ENCODE peak calls at places on chromosomes 3 and 15, in six cellular contexts. N, U, L, F, B and O are unnamed samples.

GRCh38 chr15:100570282-100570681 is 31.7 kb downstream of the LINS1 start:
- DNase-seq in L (no peak), U (no peak), B (no peak), N (peak), F (peak), O (no peak)

GRCh38 chr3:141561426-141562034 is 74.7 kb downstream of the RASA2 start:
- DNase-seq in B (peak), F (peak), N (peak), L (no peak), U (no peak), O (no peak)

GRCh38 chr3:141109761-141110160 is 58.6 kb downstream of the SPSB4 start:
- DNase-seq in B (no peak), L (no peak), F (no peak), U (peak), N (no peak), O (no peak)

GRCh38 chr3:194855025-194855391 is 169.3 kb downstream of the FAM43A start:
- DNase-seq in B (no peak), F (no peak), N (no peak), U (no peak), L (peak), O (no peak)

GRCh38 chr15:70636540-70637165 is 126.7 kb downstream of the UACA start:
- DNase-seq in N (peak), U (no peak), L (peak), B (no peak), F (no peak), O (no peak)

GRCh38 chr3:197372076-197372661 is 73.8 kb upstream of the DLG1 start:
- DNase-seq in B (no peak), N (peak), U (no peak), L (no peak), F (peak), O (no peak)

GRCh38 chr3:46874430-46874829 is 3.1 kb upstream of the PTH1R start:
- DNase-seq in F (no peak), N (no peak), B (no peak), L (no peak), U (no peak), O (no peak)

GRCh38 chr3:80676869-80677268 is 909.1 kb upstream of the ROBO1 start:
- DNase-seq in L (no peak), N (no peak), F (no peak), B (no peak), U (no peak), O (no peak)

GRCh38 chr3:177694316-177694715 is 497.0 kb upstream of the TBL1XR1 start:
- DNase-seq in N (peak), F (peak), U (no peak), L (no peak), B (peak), O (no peak)

GRCh38 chr3:154602241-154602640 is 172.3 kb upstream of the GPR149 start:
- DNase-seq in L (peak), B (no peak), U (no peak), N (no peak), F (no peak), O (no peak)

GRCh38 chr3:97823503-97824004 is 1.7 kb downstream of the CRYBG3 start:
- DNase-seq in N (peak), F (no peak), L (no peak), U (peak), B (peak), O (no peak)

GRCh38 chr3:88031543-88032148 is 27.2 kb downstream of the CGGBP1 start:
- DNase-seq in B (peak), N (peak), F (peak), U (no peak), L (no peak), O (no peak)

GRCh38 chr3:117059054-117059989 is 349.7 kb downstream of the TUSC7 start:
- DNase-seq in U (no peak), N (peak), F (peak), B (peak), L (peak), O (no peak)

GRCh38 chr3:79032686-79033318 is 735.0 kb downstream of the ROBO1 start:
- DNase-seq in L (no peak), N (peak), B (peak), F (peak), U (no peak), O (no peak)

GRCh38 chr3:46892285-46893145 is 15.0 kb downstream of the PTH1R start:
- DNase-seq in F (peak), N (peak), B (peak), L (peak), U (peak), O (no peak)

GRCh38 chr3:5423076-5423475 is 235.6 kb downstream of the EDEM1 start:
- DNase-seq in L (no peak), U (peak), N (no peak), B (peak), F (no peak), O (no peak)

GRCh38 chr15:39869251-39869650 is 50.8 kb downstream of the GPR176 start:
- DNase-seq in B (peak), U (no peak), F (no peak), L (no peak), N (no peak), O (no peak)

GRCh38 chr15:65653341-65653740 is 31.6 kb downstream of the SLC24A1 start:
- DNase-seq in U (no peak), L (no peak), B (no peak), F (peak), N (peak), O (no peak)

GRCh38 chr3:4930501-4930900 is 48.7 kb upstream of the BHLHE40 start:
- DNase-seq in L (no peak), U (no peak), N (no peak), F (no peak), B (no peak), O (no peak)

GRCh38 chr3:107315136-107315535 is 62.1 kb upstream of the CCDC54 start:
- DNase-seq in N (peak), U (no peak), B (no peak), L (no peak), F (peak), O (no peak)

GRCh38 chr15:39580630-39581500 is at the start of gene THBS1:
- DNase-seq in F (peak), U (peak), L (peak), N (peak), B (peak), O (no peak)

GRCh38 chr3:77648214-77648613 is 608.3 kb downstream of the ROBO2 start:
- DNase-seq in B (no peak), U (no peak), N (no peak), L (no peak), F (no peak), O (no peak)

GRCh38 chr3:48798998-48799397 is 48.7 kb downstream of the PRKAR2A start:
- DNase-seq in U (no peak), B (no peak), N (no peak), F (no peak), L (no peak), O (no peak)

GRCh38 chr3:46238386-46238785 is 3.9 kb upstream of the CCR3 start:
- DNase-seq in L (no peak), B (no peak), F (no peak), U (no peak), N (no peak), O (no peak)

GRCh38 chr3:175093738-175094137 is 234.6 kb downstream of the NAALADL2 start:
- DNase-seq in F (no peak), B (no peak), L (no peak), U (no peak), N (no peak), O (no peak)

GRCh38 chr15:59294574-59294960 is 78.1 kb downstream of the MYO1E start:
- DNase-seq in L (no peak), B (no peak), F (no peak), N (peak), U (no peak), O (no peak)

GRCh38 chr3:124107074-124107473 is 115.2 kb upstream of the ROPN1 start:
- DNase-seq in F (no peak), L (no peak), B (no peak), N (peak), U (no peak), O (no peak)

GRCh38 chr3:24355806-24356205 is 138.8 kb downstream of the THRB start:
- DNase-seq in U (no peak), F (no peak), L (no peak), N (peak), B (no peak), O (no peak)

GRCh38 chr15:56076651-56077050 is 83.2 kb upstream of the NEDD4 start:
- DNase-seq in F (no peak), B (no peak), L (no peak), N (no peak), U (no peak), O (no peak)

DNA sequence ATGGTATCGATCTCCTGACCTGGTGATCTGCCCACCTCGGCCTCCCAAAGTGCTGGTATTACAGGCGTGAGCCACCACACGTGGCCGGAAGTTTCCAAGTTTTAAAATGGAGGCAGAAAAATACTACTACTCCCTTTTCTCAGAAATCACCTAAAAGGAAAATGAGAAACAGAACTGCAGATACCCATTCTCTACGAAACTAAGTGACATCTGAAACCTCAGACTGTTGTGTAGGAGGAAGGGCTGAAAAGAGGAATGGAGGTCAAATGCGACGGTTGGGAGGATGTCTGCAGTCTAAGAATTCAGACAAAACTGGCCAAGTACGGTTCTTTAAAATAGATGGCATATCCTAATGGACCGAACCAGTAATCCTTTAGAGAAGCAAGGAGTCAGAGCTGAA is 24.1 kb downstream of the WDR48 start:
- DNase-seq in U (no peak), L (no peak), B (no peak), N (no peak), F (no peak), O (no peak)
- H3K4me3 ChIP-seq in U (no peak), L (no peak), B (no peak), N (no peak), F (no peak), O (no peak)

GRCh38 chr3:182793663-182794454 is 555 bp downstream of the ATP11B start:
- DNase-seq in B (peak), U (peak), L (no peak), N (peak), F (peak), O (peak)

GRCh38 chr3:182795383-182795782 is 2.1 kb downstream of the ATP11B start:
- DNase-seq in U (no peak), L (no peak), F (no peak), N (peak), B (peak), O (peak)

GRCh38 chr3:182794806-182795369 is 1.6 kb downstream of the ATP11B start:
- DNase-seq in U (no peak), N (peak), B (no peak), L (no peak), F (peak), O (no peak)

GRCh38 chr3:182794455-182794773 is 1.1 kb downstream of the ATP11B start:
- DNase-seq in B (no peak), L (no peak), U (no peak), N (no peak), F (no peak), O (no peak)

GRCh38 chr3:182796310-182796709 is 3.0 kb downstream of the ATP11B start:
- DNase-seq in F (no peak), U (no peak), L (no peak), N (no peak), B (no peak), O (no peak)
- H3K4me3 ChIP-seq in F (no peak), U (no peak), L (no peak), N (peak), B (no peak), O (no peak)

GRCh38 chr3:30657914-30658313 is 51.5 kb downstream of the TGFBR2 start:
- DNase-seq in B (no peak), N (peak), L (no peak), U (no peak), F (peak), O (no peak)
- H3K4me3 ChIP-seq in B (no peak), N (peak), L (no peak), U (no peak), F (no peak), O (no peak)

DNA sequence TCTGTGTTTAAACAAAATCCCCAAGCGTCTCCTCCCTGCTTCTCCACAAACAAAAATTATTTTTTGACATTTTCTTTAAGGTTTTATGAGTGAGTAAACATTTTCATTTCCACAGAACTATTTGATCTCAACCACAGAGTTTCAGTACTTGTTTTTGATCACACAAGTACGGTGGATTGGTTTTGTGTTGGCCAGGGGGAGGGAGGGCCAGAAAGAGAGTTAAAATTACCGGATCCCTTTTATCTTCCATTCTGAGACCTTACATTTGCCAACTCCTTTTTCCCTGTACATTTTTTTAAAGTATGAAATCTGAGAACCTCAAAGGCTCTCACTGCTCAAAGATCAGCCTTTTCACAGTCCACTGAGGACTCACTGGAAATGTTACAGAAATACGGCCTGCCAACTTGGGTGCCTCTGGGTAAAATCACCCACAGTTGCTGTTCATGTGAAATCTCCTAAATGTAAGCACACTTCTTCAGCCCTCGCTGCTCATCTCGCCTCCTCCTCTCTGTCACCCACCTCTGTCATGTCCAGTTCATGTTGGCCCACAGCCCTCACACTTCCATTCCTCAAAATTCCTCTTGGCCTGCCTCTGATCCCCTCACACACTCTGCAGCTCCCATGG is 1.7 kb downstream of the HOMER2 start:
- DNase-seq in U (no peak), F (no peak), N (no peak), B (peak), L (no peak), O (no peak)
- H3K4me3 ChIP-seq in U (no peak), F (no peak), N (no peak), B (no peak), L (no peak), O (no peak)

GRCh38 chr15:83106994-83107840 is at the start of gene TM6SF1:
- DNase-seq in N (peak), B (peak), F (no peak), L (no peak), U (peak), O (no peak)
- H3K4me3 ChIP-seq in N (peak), B (peak), F (peak), L (peak), U (peak), O (peak)

GRCh38 chr3:32432711-32433530 is 41.3 kb downstream of the CMTM7 start:
- DNase-seq in U (no peak), B (peak), N (peak), L (no peak), F (peak), O (no peak)
- H3K4me3 ChIP-seq in U (no peak), B (peak), N (no peak), L (no peak), F (no peak), O (peak)